ENCODE peak calls at places on chromosomes 6 and 20, in six cellular contexts. A, L, M, C, E and X are unnamed samples.

GRCh38 chr6:154289818-154290508 is 66.6 kb downstream of the IPCEF1 start:
- DNase-seq in M (no peak), L (no peak), C (no peak), A (no peak), E (no peak), X (no peak)

GRCh38 chr6:75437451-75438185 is 56.0 kb downstream of the FILIP1 start:
- DNase-seq in A (no peak), L (no peak), C (no peak), M (no peak), E (no peak), X (no peak)

GRCh38 chr20:1225729-1226313 is at the start of gene RAD21L1:
- DNase-seq in E (peak), L (peak), M (peak), A (peak), C (peak), X (peak)

GRCh38 chr20:60057866-60058807 is 99.9 kb downstream of the CDH26 start:
- DNase-seq in L (peak), E (peak), A (peak), C (no peak), M (peak), X (peak)

GRCh38 chr6:8530775-8531435 is 95.6 kb upstream of the SLC35B3 start:
- DNase-seq in M (no peak), E (no peak), L (no peak), C (no peak), A (peak), X (no peak)

GRCh38 chr6:159360306-159360705 is 191.1 kb downstream of the FNDC1 start:
- DNase-seq in E (no peak), A (no peak), M (no peak), C (no peak), L (no peak), X (no peak)

GRCh38 chr6:139376604-139377218 is 2.3 kb upstream of the CITED2 start:
- DNase-seq in M (no peak), A (no peak), E (no peak), C (no peak), L (no peak), X (no peak)

GRCh38 chr20:56903858-56904257 is 274.8 kb downstream of the TFAP2C start:
- DNase-seq in M (no peak), L (no peak), C (no peak), E (no peak), A (no peak), X (no peak)

GRCh38 chr6:157592566-157592965 is 211.6 kb downstream of the ZDHHC14 start:
- DNase-seq in M (no peak), E (no peak), L (no peak), C (no peak), A (no peak), X (no peak)

GRCh38 chr6:110874880-110875547 is 429 bp downstream of the AMD1 start:
- DNase-seq in E (no peak), L (no peak), C (no peak), A (peak), M (peak), X (no peak)

GRCh38 chr6:15493437-15494168 is 169.2 kb downstream of the DTNBP1 start:
- DNase-seq in C (no peak), A (no peak), E (no peak), L (no peak), M (no peak), X (no peak)

GRCh38 chr6:30601815-30602641 is 15.0 kb downstream of the PPP1R10 start:
- DNase-seq in E (no peak), M (no peak), A (no peak), L (no peak), C (no peak), X (no peak)

GRCh38 chr20:48892849-48893352 is 28.6 kb upstream of the ARFGEF2 start:
- DNase-seq in E (no peak), A (no peak), C (no peak), M (no peak), L (no peak), X (no peak)

GRCh38 chr20:48800227-48800626 is 27.6 kb downstream of the PREX1 start:
- DNase-seq in C (no peak), A (no peak), M (no peak), E (no peak), L (no peak), X (no peak)

GRCh38 chr20:2756056-2756611 is 44.3 kb downstream of the CPXM1 start:
- DNase-seq in A (no peak), E (no peak), C (peak), L (no peak), M (no peak), X (no peak)

GRCh38 chr20:25220810-25221591 is 25.5 kb downstream of the ENTPD6 start:
- DNase-seq in M (no peak), L (no peak), A (peak), E (no peak), C (no peak), X (no peak)

GRCh38 chr6:13767121-13767794 is 47.1 kb downstream of the MCUR1 start:
- DNase-seq in E (no peak), M (peak), A (no peak), L (peak), C (no peak), X (no peak)

GRCh38 chr6:67986694-67987232 is 648.3 kb upstream of the ADGRB3 start:
- DNase-seq in C (no peak), A (no peak), M (no peak), L (no peak), E (no peak), X (no peak)

GRCh38 chr6:31225735-31226134 is 46.2 kb downstream of the HLA-C start:
- DNase-seq in M (no peak), L (no peak), C (no peak), E (no peak), A (no peak), X (no peak)

GRCh38 chr6:79922018-79922417 is 25.3 kb downstream of the ELOVL4 start:
- DNase-seq in L (no peak), A (no peak), C (no peak), M (no peak), E (no peak), X (no peak)

GRCh38 chr6:4599924-4600323 is 176.3 kb upstream of the CDYL start:
- DNase-seq in E (no peak), A (no peak), M (no peak), C (peak), L (no peak), X (no peak)

GRCh38 chr6:80335061-80335660 is 228.7 kb downstream of the BCKDHB start:
- DNase-seq in M (no peak), L (no peak), A (no peak), C (no peak), E (no peak), X (no peak)